ENCODE peak calls at places on chromosome 4, in nine cellular contexts. G is NCI-H2227 treated with DMSO at 0.1 percent for 48 hours; W is stimulated activated CD8-positive, alpha-beta memory T cell treated with anti-CD3 and anti-CD28 coated beads, Interleukin-12 subunit alpha, Interleukin-12 subunit beta, amount 100 ng/mL, for 1 hour; S is NCI-H2081; C is fibroblast of pulmonary artery; E is OCI-LY7; B is activated T-cell treated with anti-CD3 and anti-CD28 coated beads for 48 hours; H is occipital lobe; D is GM23248. T is an unnamed sample.

GRCh38 chr4:113872426-113873260 is 106.8 kb downstream of the ARSJ start:
- DNase-seq in B (no peak), E (no peak), C (no peak), G (no peak), S (no peak), D (peak; percentile 49), H (no peak), W (no peak), T (no peak)

GRCh38 chr4:119550857-119551532 is 77.6 kb downstream of the PDE5A start:
- DNase-seq in C (peak; percentile 31), D (peak; percentile 48), E (no peak), B (no peak), H (no peak), G (no peak), S (no peak), W (no peak), T (no peak)

GRCh38 chr4:156865391-156865790 is 106.2 kb downstream of the PDGFC start:
- DNase-seq in E (no peak), C (no peak), B (no peak), H (no peak), W (no peak), S (no peak), G (no peak), D (peak; percentile 17), T (no peak)

GRCh38 chr4:59945277-59945676 is 1254.8 kb upstream of the ADGRL3 start:
- DNase-seq in G (no peak), B (no peak), S (no peak), E (no peak), H (no peak), D (peak; percentile 1), W (no peak), C (peak; percentile 0), T (no peak)

GRCh38 chr4:61312526-61312925 is 112.4 kb downstream of the ADGRL3 start:
- DNase-seq in B (no peak), W (no peak), D (no peak), S (no peak), C (peak; percentile 53), H (no peak), G (no peak), E (no peak), T (no peak)

GRCh38 chr4:114082348-114082747 is 102.9 kb upstream of the ARSJ start:
- DNase-seq in D (peak; percentile 18), W (no peak), S (no peak), G (no peak), H (no peak), B (no peak), E (no peak), C (no peak), T (no peak)

GRCh38 chr4:98659106-98659592 is 738 bp upstream of the TSPAN5 start:
- DNase-seq in W (no peak), G (no peak), E (no peak), S (peak; percentile 7), B (no peak), C (peak; percentile 54), H (no peak), D (peak; percentile 68), T (no peak)

GRCh38 chr4:40122941-40123340 is 66.3 kb downstream of the N4BP2 start:
- DNase-seq in C (no peak), H (no peak), W (no peak), G (no peak), B (no peak), E (no peak), D (no peak), S (no peak), T (no peak)

GRCh38 chr4:15198070-15198727 is 195.9 kb downstream of the CPEB2 start:
- DNase-seq in S (peak; percentile 8), E (no peak), H (no peak), C (no peak), D (no peak), W (no peak), G (no peak), B (no peak), T (no peak)

GRCh38 chr4:186979966-186980745 is 256.5 kb upstream of the FAT1 start:
- DNase-seq in C (peak; percentile 8), B (no peak), G (no peak), E (no peak), S (no peak), D (no peak), W (no peak), H (no peak), T (no peak)

GRCh38 chr4:38310446-38311043 is 350.3 kb downstream of the PTTG2 start:
- DNase-seq in H (no peak), G (no peak), W (peak; percentile 53), C (no peak), S (no peak), D (peak; percentile 28), B (peak; percentile 49), E (no peak), T (peak; percentile 78)

GRCh38 chr4:132123870-132124623 is 1025.0 kb upstream of the PCDH10 start:
- DNase-seq in B (no peak), H (no peak), C (peak; percentile 38), G (peak; percentile 8), E (no peak), W (no peak), S (no peak), D (no peak), T (no peak)

GRCh38 chr4:38207110-38207457 is 246.9 kb downstream of the PTTG2 start:
- DNase-seq in E (no peak), W (no peak), S (no peak), H (no peak), B (no peak), G (no peak), C (no peak), D (no peak), T (no peak)

GRCh38 chr4:52106701-52107100 is 55.6 kb downstream of the SPATA18 start:
- DNase-seq in H (no peak), B (no peak), S (no peak), G (no peak), E (no peak), C (no peak), D (peak; percentile 37), W (no peak), T (no peak)

GRCh38 chr4:142191901-142192300 is 555.5 kb downstream of the IL15 start:
- DNase-seq in G (no peak), C (no peak), S (no peak), E (no peak), W (no peak), B (no peak), H (no peak), D (peak; percentile 64), T (no peak)

GRCh38 chr4:152290522-152290921 is 245.4 kb downstream of the FBXW7 start:
- DNase-seq in G (no peak), B (no peak), W (no peak), E (no peak), S (no peak), D (peak; percentile 25), C (no peak), H (no peak), T (no peak)

GRCh38 chr4:10173039-10173753 is 56.6 kb upstream of the WDR1 start:
- DNase-seq in B (no peak), S (no peak), D (peak; percentile 89), W (no peak), G (no peak), C (peak; percentile 92), E (no peak), H (no peak), T (no peak)

GRCh38 chr4:7828011-7828720 is 111.5 kb downstream of the AFAP1 start:
- DNase-seq in B (peak; percentile 31), C (peak; percentile 100), D (peak; percentile 98), G (no peak), W (peak; percentile 15), H (peak; percentile 71), E (no peak), S (no peak), T (peak; percentile 55)

GRCh38 chr4:139234258-139234657 is 45.8 kb downstream of the MGARP start:
- DNase-seq in C (no peak), B (no peak), D (no peak), S (no peak), E (no peak), G (no peak), H (no peak), W (no peak), T (no peak)

GRCh38 chr4:94032754-94033153 is 174.9 kb upstream of the SMARCAD1 start:
- DNase-seq in C (no peak), W (no peak), S (no peak), H (no peak), D (peak; percentile 1), B (no peak), G (no peak), E (no peak), T (no peak)

GRCh38 chr4:36003051-36003450 is 241.3 kb downstream of the ARAP2 start:
- DNase-seq in D (no peak), C (no peak), H (no peak), G (no peak), E (no peak), S (no peak), B (no peak), W (no peak), T (no peak)

GRCh38 chr4:79141530-79141929 is 184.3 kb downstream of the NAA11 start:
- DNase-seq in H (no peak), E (no peak), G (no peak), W (no peak), D (peak; percentile 39), S (no peak), C (peak; percentile 16), B (no peak), T (no peak)

GRCh38 chr4:2259036-2259540 is 2.8 kb downstream of the MXD4 start:
- DNase-seq in C (no peak), E (no peak), H (no peak), D (no peak), W (no peak), B (no peak), G (no peak), S (no peak), T (no peak)

GRCh38 chr4:71186257-71186565 is 152.6 kb upstream of the SLC4A4 start:
- DNase-seq in H (no peak), S (no peak), E (no peak), C (no peak), D (no peak), B (no peak), W (no peak), G (no peak), T (no peak)

GRCh38 chr4:169051331-169051730 is 41.3 kb upstream of the CBR4 start:
- DNase-seq in G (no peak), H (no peak), S (no peak), B (no peak), C (no peak), W (no peak), D (no peak), E (no peak), T (no peak)

GRCh38 chr4:101037938-101038413 is 309.4 kb downstream of the PPP3CA start:
- DNase-seq in B (no peak), D (peak; percentile 23), G (no peak), W (no peak), C (no peak), E (no peak), H (no peak), S (no peak), T (no peak)

GRCh38 chr4:83320548-83320947 is 14.1 kb downstream of the HPSE start:
- DNase-seq in E (no peak), C (peak; percentile 65), H (no peak), B (peak; percentile 22), D (peak; percentile 85), W (no peak), G (no peak), S (no peak), T (no peak)

GRCh38 chr4:47741200-47741599 is 96.7 kb downstream of the CORIN start:
- DNase-seq in S (no peak), D (peak; percentile 8), E (no peak), G (no peak), H (no peak), B (no peak), W (no peak), C (peak; percentile 22), T (no peak)

T was measured in GM13977.